ENCODE peak calls at places on chromosomes 2 and 18, in five cellular contexts. K, B, Q, I and V are unnamed samples.

GRCh38 chr2:121071058-121071504 is 213.9 kb downstream of the TFCP2L1 start:
- DNase-seq in Q (peak), B (peak), K (peak), I (peak), V (peak)

GRCh38 chr2:27250652-27251379 is 12.0 kb downstream of the SLC30A3 start:
- DNase-seq in K (peak), I (no peak), B (no peak), Q (no peak), V (no peak)

GRCh38 chr2:30141136-30141535 is 5.7 kb upstream of the YPEL5 start:
- DNase-seq in I (no peak), B (no peak), Q (no peak), K (no peak), V (no peak)

GRCh38 chr2:226215902-226216503 is 583.6 kb downstream of the IRS1 start:
- DNase-seq in I (no peak), K (peak), B (peak), Q (peak), V (peak)

GRCh38 chr2:223994562-223995162 is 37.4 kb downstream of the MRPL44 start:
- DNase-seq in Q (no peak), K (no peak), B (no peak), I (no peak), V (no peak)

GRCh38 chr18:63725682-63726480 is 23.1 kb downstream of the SERPINB11 start:
- DNase-seq in Q (no peak), K (no peak), B (no peak), I (no peak), V (no peak)

GRCh38 chr2:237026981-237027711 is 58.5 kb upstream of the COPS8 start:
- DNase-seq in B (peak), I (peak), K (peak), Q (peak), V (peak)

GRCh38 chr2:79622508-79622907 is 109.7 kb downstream of the CTNNA2 start:
- DNase-seq in K (no peak), B (no peak), I (no peak), Q (no peak), V (no peak)

GRCh38 chr2:64629875-64630274 is 23.8 kb downstream of the SERTAD2 start:
- DNase-seq in Q (no peak), K (no peak), B (no peak), I (no peak), V (no peak)

GRCh38 chr2:61978522-61978921 is 73.0 kb downstream of the COMMD1 start:
- DNase-seq in Q (no peak), K (no peak), I (no peak), B (no peak), V (no peak)

GRCh38 chr2:195636890-195637289 is 20.1 kb upstream of the SLC39A10 start:
- DNase-seq in Q (no peak), I (no peak), K (no peak), B (no peak), V (no peak)

GRCh38 chr2:40155728-40156127 is 296.2 kb downstream of the SLC8A1 start:
- DNase-seq in K (no peak), Q (no peak), B (peak), I (no peak), V (no peak)

GRCh38 chr2:2251255-2251654 is 79.8 kb downstream of the MYT1L start:
- DNase-seq in B (no peak), Q (no peak), I (no peak), K (no peak), V (no peak)

GRCh38 chr2:102622646-102623045 is 3.3 kb downstream of the SLC9A2 start:
- DNase-seq in B (no peak), I (no peak), K (no peak), Q (peak), V (no peak)

GRCh38 chr2:241254904-241255351 is 60.5 kb downstream of the HDLBP start:
- DNase-seq in I (no peak), Q (no peak), K (no peak), B (no peak), V (no peak)

GRCh38 chr2:166516712-166517303 is 22.8 kb upstream of the SCN7A start:
- DNase-seq in I (no peak), B (peak), K (no peak), Q (no peak), V (no peak)

GRCh38 chr2:143477724-143478443 is 348.7 kb downstream of the ARHGAP15 start:
- DNase-seq in B (no peak), I (no peak), K (no peak), Q (no peak), V (no peak)

GRCh38 chr2:73987948-73988700 is 3.4 kb downstream of the TET3 start:
- DNase-seq in K (no peak), I (no peak), Q (no peak), B (no peak), V (no peak)

GRCh38 chr2:236200378-236200777 is 32.2 kb upstream of the GBX2 start:
- DNase-seq in Q (no peak), K (no peak), B (no peak), I (no peak), V (no peak)

GRCh38 chr18:45670281-45670962 is 53.6 kb upstream of the SLC14A1 start:
- DNase-seq in B (peak), K (no peak), I (no peak), Q (no peak), V (no peak)

GRCh38 chr18:60538891-60539290 is 166.3 kb upstream of the MC4R start:
- DNase-seq in Q (no peak), B (no peak), I (no peak), K (no peak), V (no peak)

GRCh38 chr18:62720766-62721613 is 5.6 kb downstream of the PHLPP1 start:
- DNase-seq in Q (no peak), I (no peak), K (no peak), B (no peak), V (no peak)

GRCh38 chr2:37459095-37459981 is 114.9 kb downstream of the QPCT start:
- DNase-seq in Q (no peak), K (no peak), B (peak), I (no peak), V (no peak)

GRCh38 chr18:76131738-76132137 is 363.3 kb downstream of the ZNF516 start:
- DNase-seq in K (no peak), Q (no peak), I (no peak), B (peak), V (no peak)

GRCh38 chr2:50786345-50786744 is 245.6 kb downstream of the NRXN1 start:
- DNase-seq in I (no peak), Q (no peak), B (no peak), K (no peak), V (no peak)

GRCh38 chr2:17416891-17417391 is 101.3 kb downstream of the RAD51AP2 start:
- DNase-seq in I (no peak), Q (no peak), B (peak), K (no peak), V (no peak)

GRCh38 chr2:182066439-182067061 is 80.9 kb downstream of the PPP1R1C start:
- DNase-seq in Q (no peak), I (no peak), K (no peak), B (peak), V (no peak)

GRCh38 chr2:22970991-22971390 is 414.0 kb upstream of the KLHL29 start:
- DNase-seq in K (no peak), I (no peak), B (no peak), Q (no peak), V (no peak)

GRCh38 chr2:172038604-172039003 is 38.9 kb downstream of the METAP1D start:
- DNase-seq in I (no peak), K (no peak), B (peak), Q (no peak), V (no peak)

GRCh38 chr18:49476664-49477411 is 10.2 kb downstream of the C18orf32 start:
- DNase-seq in Q (no peak), K (no peak), B (peak), I (peak), V (no peak)

GRCh38 chr2:12544221-12544558 is 172.5 kb upstream of the TRIB2 start:
- DNase-seq in Q (no peak), I (no peak), B (no peak), K (no peak), V (no peak)

GRCh38 chr2:47069628-47070154 is 85.4 kb downstream of the STPG4 start:
- DNase-seq in Q (peak), B (peak), I (peak), K (peak), V (no peak)

GRCh38 chr2:98507461-98507860 is 62.8 kb downstream of the INPP4A start:
- DNase-seq in Q (no peak), B (no peak), I (no peak), K (no peak), V (no peak)
- TF ChIP-seq CTCF in Q (no peak), B (no peak), I (no peak), K (no peak), V (no peak)

DNA sequence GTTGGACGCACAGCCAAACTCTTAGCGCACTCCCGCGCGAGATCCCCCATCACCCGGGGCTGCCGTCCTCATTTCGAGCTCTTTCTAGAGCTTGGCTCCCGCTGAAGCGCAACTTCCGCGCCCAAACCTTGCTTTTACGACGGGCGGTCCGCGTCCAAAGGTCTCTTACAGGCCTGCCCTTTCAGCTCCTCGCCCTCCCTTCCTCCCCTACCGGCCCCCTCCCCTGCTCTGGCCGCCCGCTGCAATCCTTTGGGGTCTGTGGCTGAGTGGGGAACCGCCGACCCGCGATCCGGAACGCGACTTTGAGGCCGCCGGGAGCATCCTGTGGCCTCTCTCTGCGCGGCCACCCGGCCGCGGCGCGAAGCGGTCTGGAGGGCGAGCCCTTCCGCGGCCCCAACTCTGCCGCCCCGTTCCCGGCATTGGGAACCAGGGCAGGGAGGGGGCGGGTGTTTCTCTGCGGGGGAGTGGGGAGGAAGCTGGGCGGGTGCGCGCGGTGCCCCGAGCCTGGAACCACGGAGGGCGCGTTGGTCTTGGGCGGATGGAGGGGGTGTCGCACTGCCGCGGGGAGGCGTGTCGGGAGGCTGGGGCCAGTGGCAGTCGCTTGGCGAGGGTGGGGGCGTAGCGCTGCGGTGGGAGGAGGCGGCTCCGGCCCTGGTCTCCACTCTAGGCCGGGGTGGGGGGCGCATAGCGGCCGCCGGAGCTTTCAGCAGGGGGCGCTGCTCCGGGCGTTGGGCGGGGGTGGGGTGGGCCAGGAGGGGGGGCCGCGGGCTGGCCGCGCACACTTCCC is at the start of gene GDF7:
- DNase-seq in B (peak), K (peak), Q (peak), I (no peak), V (no peak)
- TF ChIP-seq CTCF in B (no peak), K (no peak), Q (no peak), I (peak), V (peak)

DNA sequence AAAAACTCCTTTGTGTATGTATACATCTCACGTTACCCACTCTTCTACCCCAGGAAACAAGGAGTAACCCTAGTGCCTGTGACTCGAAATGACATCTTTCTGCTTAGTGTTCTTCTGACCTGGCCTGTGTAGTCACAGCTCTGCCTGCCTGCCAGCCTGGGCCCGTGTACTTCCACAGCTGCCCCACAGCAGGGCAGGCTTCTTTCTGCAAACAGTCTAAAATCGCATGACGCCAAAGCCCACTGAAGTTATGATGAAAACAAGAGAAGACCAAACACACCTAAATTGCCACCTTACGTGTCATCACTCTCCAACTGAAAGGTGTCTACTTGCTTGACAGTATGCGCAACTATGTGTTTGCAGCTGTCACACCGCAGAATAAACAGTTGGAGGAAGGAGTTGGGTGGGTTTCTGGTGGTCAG is 1.5 kb downstream of the GAREM1 start:
- DNase-seq in Q (peak), I (peak), B (peak), K (peak), V (no peak)
- TF ChIP-seq CTCF in Q (peak), I (no peak), B (peak), K (peak), V (peak)

GRCh38 chr2:98617149-98617548 is 8.8 kb downstream of the UNC50 start:
- DNase-seq in B (no peak), Q (no peak), K (no peak), I (no peak), V (no peak)

GRCh38 chr2:98614024-98614739 is 5.8 kb downstream of the UNC50 start:
- DNase-seq in Q (no peak), B (no peak), K (no peak), I (no peak), V (no peak)

GRCh38 chr2:98615481-98615880 is 7.1 kb downstream of the UNC50 start:
- DNase-seq in Q (no peak), I (no peak), K (no peak), B (no peak), V (no peak)
- TF ChIP-seq CTCF in Q (no peak), I (no peak), K (no peak), B (no peak), V (peak)

DNA sequence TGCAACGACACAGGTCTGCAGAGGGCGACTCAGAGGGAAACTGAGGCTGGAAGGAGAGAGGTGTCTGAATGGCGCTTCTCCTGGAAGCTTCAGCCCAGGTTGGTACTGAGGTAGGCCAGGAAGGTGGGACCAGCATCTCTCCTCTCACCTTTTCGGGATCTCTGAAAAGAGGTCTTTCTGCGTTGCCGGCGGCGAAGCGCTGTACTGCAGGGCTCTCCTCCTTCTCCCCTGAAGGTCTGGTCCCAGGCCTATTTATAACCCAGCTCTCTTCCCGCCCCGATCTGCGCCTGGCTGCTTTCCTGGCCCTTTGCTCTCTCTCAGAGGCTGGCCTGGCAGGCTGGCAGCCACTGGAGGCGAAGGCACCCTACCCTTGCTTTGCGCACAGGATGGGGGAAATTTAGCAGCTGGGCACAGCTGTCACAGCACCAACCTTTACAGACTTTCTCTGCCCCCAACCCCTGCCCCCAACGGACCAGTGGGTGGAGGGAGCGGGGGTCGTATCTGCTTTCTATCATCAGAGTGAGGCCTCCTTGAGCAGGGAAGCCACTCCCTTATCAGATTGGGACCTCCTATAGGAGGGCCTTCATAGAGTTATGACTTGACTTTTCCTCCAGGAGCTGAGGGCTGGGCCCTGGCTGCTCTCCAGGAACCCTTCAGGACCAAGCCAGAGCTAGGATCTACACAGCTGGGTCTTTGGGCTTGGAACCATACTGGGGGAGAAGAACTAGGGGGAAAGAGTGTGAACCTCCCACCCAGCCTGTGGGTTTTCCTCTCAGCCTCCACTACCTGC is 1.1 kb downstream of the DYSF start:
- DNase-seq in I (no peak), B (no peak), K (no peak), Q (no peak), V (no peak)
- TF ChIP-seq CTCF in I (no peak), B (no peak), K (no peak), Q (no peak), V (no peak)

GRCh38 chr18:79677840-79678239 is 1.8 kb upstream of the CTDP1 start:
- DNase-seq in I (no peak), Q (no peak), B (no peak), K (no peak), V (no peak)

GRCh38 chr18:79680100-79680879 is 687 bp downstream of the CTDP1 start:
- DNase-seq in B (peak), K (no peak), I (peak), Q (peak), V (peak)

GRCh38 chr18:79680891-79681339 is 1.3 kb downstream of the CTDP1 start:
- DNase-seq in K (no peak), I (no peak), B (no peak), Q (peak), V (no peak)

GRCh38 chr18:79678665-79679551 is 695 bp upstream of the CTDP1 start:
- DNase-seq in B (peak), K (peak), I (peak), Q (peak), V (peak)

GRCh38 chr18:79679552-79680099 is at the start of gene CTDP1:
- DNase-seq in Q (peak), I (peak), B (peak), K (peak), V (peak)
- TF ChIP-seq CTCF in Q (no peak), I (no peak), B (no peak), K (no peak), V (no peak)

DNA sequence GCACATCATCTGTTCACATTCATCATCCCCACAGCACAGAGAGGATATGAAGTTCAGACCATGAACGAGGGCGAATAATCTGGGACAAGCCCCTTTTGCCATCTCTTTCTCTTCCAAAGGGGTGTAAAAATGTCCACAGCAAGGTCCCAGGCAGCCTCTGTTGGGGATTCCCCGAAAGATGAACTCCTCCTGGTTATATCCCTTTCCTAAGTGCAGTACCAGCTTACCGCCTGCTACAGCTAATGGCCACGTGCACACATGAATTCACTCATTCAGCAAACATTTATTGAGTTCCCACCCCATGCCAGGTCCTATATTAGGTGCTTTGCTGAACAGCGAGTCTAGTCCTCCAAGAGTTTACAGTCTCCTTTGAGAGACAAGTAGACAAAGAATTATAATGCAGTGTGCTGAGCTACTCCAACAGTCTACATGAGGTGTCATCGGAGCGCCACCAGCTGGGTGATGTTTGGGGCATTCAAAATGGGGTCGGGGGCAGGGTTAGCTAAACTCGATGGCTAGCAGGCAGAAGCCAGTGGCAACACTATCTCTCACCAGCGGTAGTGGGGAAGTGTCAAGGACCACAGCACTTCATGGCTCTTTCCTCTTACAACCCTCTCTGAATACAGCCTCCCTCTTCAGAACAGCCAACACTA is 228.9 kb downstream of the TMEM163 start:
- DNase-seq in B (no peak), I (no peak), K (no peak), Q (no peak), V (no peak)
- TF ChIP-seq CTCF in B (no peak), I (no peak), K (no peak), Q (no peak), V (no peak)

DNA sequence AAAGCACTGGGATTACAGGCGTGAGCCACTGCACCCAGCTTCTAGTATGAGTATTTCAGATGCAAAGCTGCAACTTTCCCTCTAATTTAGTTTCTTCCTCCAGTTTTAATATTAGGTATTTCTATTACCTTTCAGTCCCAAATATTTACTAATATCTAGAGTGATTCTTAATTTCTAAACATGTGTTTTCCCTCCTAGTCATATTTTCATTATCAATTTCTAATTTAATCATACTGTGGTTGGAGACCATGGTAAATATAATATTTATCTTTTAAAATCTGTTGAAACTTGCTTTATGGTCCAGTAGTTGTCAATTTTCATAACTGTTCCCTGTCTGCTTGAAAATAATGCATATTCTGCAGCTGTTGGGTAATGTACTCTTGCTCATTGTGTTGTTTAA is 245.9 kb upstream of the REV1 start:
- DNase-seq in K (no peak), B (no peak), Q (no peak), I (no peak), V (no peak)
- TF ChIP-seq CTCF in K (no peak), B (no peak), Q (no peak), I (no peak), V (no peak)

DNA sequence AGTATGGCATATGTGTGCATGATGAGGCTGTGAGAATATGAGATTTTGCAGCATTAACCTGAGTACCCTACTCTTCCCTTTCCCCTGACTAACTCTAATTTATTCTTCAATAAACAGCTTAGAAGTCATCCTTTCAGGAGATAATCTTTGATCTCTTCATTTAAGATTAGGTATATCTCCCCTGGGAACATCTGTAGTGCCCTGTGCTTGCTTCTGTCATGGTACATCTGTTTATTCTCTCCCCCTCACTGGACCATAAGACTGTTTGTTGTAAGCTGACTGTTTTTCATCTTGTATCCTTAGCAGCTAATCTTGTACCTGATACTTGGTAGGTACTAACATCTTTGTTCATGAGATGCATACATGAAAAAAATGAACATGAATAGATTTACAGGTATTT is 83.1 kb downstream of the MBD5 start:
- DNase-seq in K (no peak), B (no peak), Q (no peak), I (no peak), V (no peak)
- TF ChIP-seq CTCF in K (no peak), B (no peak), Q (no peak), I (no peak), V (no peak)